ENCODE peak calls at places on chromosome 10, in four cellular contexts. O is epithelial cell of esophagus; Q is effector memory CD4-positive, alpha-beta T cell; H is cardiac muscle cell. M is an unnamed sample.

GRCh38 chr10:90125966-90126600 is 424.7 kb downstream of the KIF20B start:
- DNase-seq in O (peak; percentile 46), Q (no peak), H (no peak), M (no peak)

GRCh38 chr10:78175444-78175843 is 141.8 kb downstream of the RPS24 start:
- DNase-seq in O (no peak), Q (no peak), H (no peak), M (no peak)

GRCh38 chr10:89535185-89536012 is at the start of gene SLC16A12:
- DNase-seq in O (peak; percentile 6), Q (no peak), H (peak; percentile 78), M (peak; percentile 76)

GRCh38 chr10:86556933-86557649 is 35.5 kb upstream of the WAPL start:
- DNase-seq in O (no peak), Q (no peak), H (no peak), M (no peak)

GRCh38 chr10:70267161-70267933 is 16.5 kb downstream of the NPFFR1 start:
- DNase-seq in O (peak; percentile 97), Q (no peak), H (no peak), M (no peak)

GRCh38 chr10:77553966-77554365 is 83.6 kb downstream of the KCNMA1 start:
- DNase-seq in O (peak; percentile 47), Q (no peak), H (no peak), M (no peak)

GRCh38 chr10:57955076-57955475 is 312.6 kb downstream of the IPMK start:
- DNase-seq in O (no peak), Q (no peak), H (no peak), M (no peak)

GRCh38 chr10:14010083-14010551 is 320.6 kb downstream of the FRMD4A start:
- DNase-seq in O (peak; percentile 15), Q (no peak), H (no peak), M (no peak)

GRCh38 chr10:62333135-62333889 is 40.9 kb upstream of the ZNF365 start:
- DNase-seq in O (no peak), Q (no peak), H (no peak), M (no peak)

GRCh38 chr10:71863203-71863602 is 12.2 kb upstream of the PSAP start:
- DNase-seq in O (no peak), Q (no peak), H (no peak), M (no peak)

GRCh38 chr10:72691470-72692056 is 380 bp upstream of the MCU start:
- DNase-seq in O (no peak), Q (no peak), H (no peak), M (no peak)

GRCh38 chr10:72665925-72666324 is 26.0 kb upstream of the MCU start:
- DNase-seq in O (peak; percentile 93), Q (no peak), H (no peak), M (no peak)

GRCh38 chr10:76647276-76647675 is 990.3 kb downstream of the KCNMA1 start:
- DNase-seq in O (no peak), Q (no peak), H (no peak), M (no peak)

GRCh38 chr10:22552888-22553378 is 161.4 kb downstream of the PIP4K2A start:
- DNase-seq in O (no peak), Q (no peak), H (peak; percentile 25), M (peak; percentile 53)

GRCh38 chr10:70753841-70754621 is 31.1 kb downstream of the TBATA start:
- DNase-seq in O (no peak), Q (no peak), H (peak; percentile 19), M (no peak)

GRCh38 chr10:127973810-127974311 is 67.0 kb downstream of the PTPRE start:
- DNase-seq in O (no peak), Q (no peak), H (no peak), M (peak; percentile 56)

GRCh38 chr10:13439771-13440708 is 88.8 kb downstream of the BEND7 start:
- DNase-seq in O (peak; percentile 49), Q (peak; percentile 30), H (peak; percentile 80), M (peak; percentile 48)

GRCh38 chr10:115001506-115002381 is 63.7 kb downstream of the TRUB1 start:
- DNase-seq in O (no peak), Q (no peak), H (no peak), M (no peak)

GRCh38 chr10:22218448-22218847 is 633 bp upstream of the EBLN1 start:
- DNase-seq in O (no peak), Q (no peak), H (no peak), M (no peak)

GRCh38 chr10:12656518-12657142 is 307.3 kb downstream of the CAMK1D start:
- DNase-seq in O (peak; percentile 72), Q (no peak), H (peak; percentile 58), M (no peak)

GRCh38 chr10:72085864-72086465 is 2.4 kb downstream of the SPOCK2 start:
- DNase-seq in O (no peak), Q (no peak), H (no peak), M (no peak)

GRCh38 chr10:48527691-48528212 is 77.1 kb downstream of the ARHGAP22 start:
- DNase-seq in O (no peak), Q (no peak), H (no peak), M (no peak)

GRCh38 chr10:43961523-43962345 is 313.1 kb upstream of the ZNF32 start:
- DNase-seq in O (no peak), Q (no peak), H (no peak), M (no peak)

GRCh38 chr10:391304-391703 is 256.0 kb downstream of the ZMYND11 start:
- DNase-seq in O (no peak), Q (no peak), H (no peak), M (no peak)

GRCh38 chr10:43305881-43306280 is 39.0 kb upstream of the RASGEF1A start:
- DNase-seq in O (peak; percentile 11), Q (no peak), H (no peak), M (no peak)

GRCh38 chr10:80201592-80202256 is 3.6 kb downstream of the ANXA11 start:
- DNase-seq in O (no peak), Q (no peak), H (no peak), M (no peak)

GRCh38 chr10:80200259-80200658 is 5.1 kb downstream of the ANXA11 start:
- DNase-seq in O (no peak), Q (no peak), H (no peak), M (no peak)

GRCh38 chr10:80200687-80201086 is 4.7 kb downstream of the ANXA11 start:
- DNase-seq in O (no peak), Q (no peak), H (no peak), M (no peak)

GRCh38 chr10:80197972-80198591 is 7.3 kb downstream of the ANXA11 start:
- DNase-seq in O (no peak), Q (no peak), H (no peak), M (no peak)

DNA sequence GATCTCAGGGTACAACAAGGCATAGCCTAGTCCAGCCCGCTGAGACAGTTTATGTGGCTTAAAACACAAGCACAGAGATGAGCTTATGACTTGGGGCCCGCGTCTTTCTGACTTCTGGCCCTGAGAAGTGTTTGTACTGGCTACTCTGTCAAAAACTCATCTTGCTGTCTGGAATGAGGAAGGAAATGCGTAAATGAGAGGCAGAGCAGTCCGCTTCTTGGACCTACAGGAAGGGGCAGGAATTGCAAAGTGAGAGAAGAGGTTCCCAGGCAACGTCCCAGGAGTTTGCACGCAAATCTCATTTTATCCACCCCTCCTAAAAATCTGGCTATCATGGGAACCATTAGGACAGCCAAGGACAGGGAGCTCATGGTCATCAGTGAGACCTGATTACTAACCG is 5.5 kb downstream of the ANXA11 start:
- DNase-seq in O (peak; percentile 60), Q (no peak), H (no peak), M (no peak)
- H3K4me3 ChIP-seq in O (no peak overlapping the region), Q (no peak overlapping the region), H (no peak overlapping the region), M (no peak overlapping the region)

GRCh38 chr10:27513451-27514191 is 9.5 kb downstream of the RAB18 start:
- DNase-seq in O (peak; percentile 90), Q (no peak), H (no peak), M (no peak)

GRCh38 chr10:27514243-27514642 is 10.1 kb downstream of the RAB18 start:
- DNase-seq in O (no peak), Q (no peak), H (no peak), M (no peak)

GRCh38 chr10:27518261-27518660 is 14.2 kb downstream of the RAB18 start:
- DNase-seq in O (no peak), Q (no peak), H (no peak), M (no peak)

DNA sequence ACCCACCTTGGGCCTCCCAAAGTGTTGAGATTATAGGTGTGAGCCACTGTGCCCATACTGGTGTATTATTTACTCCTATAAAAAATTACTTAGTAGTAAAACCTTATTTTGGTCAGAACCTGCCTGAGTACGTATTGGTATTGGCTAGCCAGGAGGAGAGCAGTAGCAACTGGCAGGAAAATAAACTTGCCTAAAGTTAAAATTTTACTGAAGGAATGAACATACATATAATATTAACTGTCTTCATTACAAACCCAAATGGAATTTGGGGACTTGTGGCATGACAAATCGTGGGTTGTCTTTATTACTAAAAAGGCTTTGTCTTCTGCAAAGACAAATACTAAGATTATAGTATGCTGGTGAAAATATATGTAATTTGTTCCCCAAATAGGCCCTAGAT is 8.4 kb downstream of the RAB18 start:
- DNase-seq in O (no peak), Q (no peak), H (no peak), M (no peak)
- H3K4me3 ChIP-seq in O (no peak overlapping the region), Q (no peak overlapping the region), H (no peak overlapping the region), M (no peak overlapping the region)

GRCh38 chr10:1601371-1601906 is 135.9 kb downstream of the ADARB2 start:
- DNase-seq in O (peak; percentile 3), Q (no peak), H (no peak), M (no peak)
- H3K4me3 ChIP-seq in O (no peak overlapping the region), Q (no peak overlapping the region), H (no peak overlapping the region), M (no peak overlapping the region)

GRCh38 chr10:112744525-112744924 is 205.5 kb upstream of the TCF7L2 start:
- DNase-seq in O (no peak), Q (no peak), H (no peak), M (no peak)
- H3K4me3 ChIP-seq in O (no peak overlapping the region), Q (no peak overlapping the region), H (no peak overlapping the region), M (no peak overlapping the region)